ENCODE peak calls at places on chromosomes 2 and 18, in eight cellular contexts. D is esophagus squamous epithelium, F is body of pancreas, O is endothelial cell of umbilical vein, M is heart left ventricle, A is H54, T is K562, Y is tibial nerve. B is an unnamed sample.

GRCh38 chr2:222459983-222460382 is 35.6 kb downstream of the SGPP2 start:
- DNase-seq in D (no peak), F (no peak), O (no peak), M (no peak), A (no peak), T (no peak), Y (no peak), B (no peak)

GRCh38 chr18:56221195-56222065 is 417.0 kb downstream of the TXNL1 start:
- DNase-seq in D (no peak), F (peak; percentile 84), O (no peak), M (no peak), A (no peak), T (no peak), Y (no peak), B (no peak)

GRCh38 chr2:10169581-10169980 is 47.0 kb downstream of the RRM2 start:
- DNase-seq in D (no peak), F (no peak), O (peak; percentile 78), M (no peak), A (peak; percentile 52), T (no peak), Y (no peak), B (no peak)

GRCh38 chr2:1864981-1865421 is 120.7 kb upstream of the PXDN start:
- DNase-seq in D (no peak), F (no peak), O (no peak), M (no peak), A (no peak), T (no peak), Y (no peak), B (no peak)

GRCh38 chr18:48893559-48894265 is 57.1 kb downstream of the SMAD7 start:
- DNase-seq in D (no peak), F (no peak), O (no peak), M (no peak), A (no peak), T (no peak), Y (no peak), B (no peak)

GRCh38 chr2:73214120-73215035 is at the start of gene SMYD5:
- DNase-seq in D (peak; percentile 48), F (peak; percentile 85), O (peak; percentile 81), M (peak; percentile 88), A (peak; percentile 77), T (peak; percentile 93), Y (peak; percentile 72), B (peak; percentile 90)

GRCh38 chr2:216700778-216701177 is 5.4 kb upstream of the IGFBP5 start:
- DNase-seq in D (no peak), F (no peak), O (no peak), M (no peak), A (no peak), T (no peak), Y (no peak), B (no peak)

GRCh38 chr2:212549463-212549862 is 10.9 kb upstream of the ERBB4 start:
- DNase-seq in D (no peak), F (no peak), O (no peak), M (no peak), A (no peak), T (no peak), Y (no peak), B (no peak)

GRCh38 chr2:49616800-49617199 is 462.5 kb upstream of the FSHR start:
- DNase-seq in D (no peak), F (peak; percentile 6), O (no peak), M (no peak), A (peak; percentile 1), T (no peak), Y (no peak), B (peak; percentile 15)

GRCh38 chr2:219252900-219253752 is at the start of gene TUBA4B:
- DNase-seq in D (no peak), F (peak; percentile 52), O (peak; percentile 18), M (peak; percentile 43), A (no peak), T (peak; percentile 50), Y (no peak), B (peak; percentile 78)

GRCh38 chr18:70420151-70420898 is 131.5 kb downstream of the SOCS6 start:
- DNase-seq in D (no peak), F (peak; percentile 31), O (peak; percentile 51), M (no peak), A (no peak), T (no peak), Y (no peak), B (no peak)

GRCh38 chr2:169073972-169074751 is 4.8 kb downstream of the DHRS9 start:
- DNase-seq in D (no peak), F (no peak), O (no peak), M (no peak), A (no peak), T (no peak), Y (no peak), B (no peak)

GRCh38 chr2:107263596-107264090 is 377.7 kb upstream of the ST6GAL2 start:
- DNase-seq in D (no peak), F (no peak), O (no peak), M (no peak), A (no peak), T (no peak), Y (no peak), B (no peak)

GRCh38 chr2:10863837-10864236 is 47.9 kb upstream of the KCNF1 start:
- DNase-seq in D (no peak), F (peak; percentile 43), O (no peak), M (no peak), A (no peak), T (no peak), Y (no peak), B (no peak)

GRCh38 chr2:74583504-74583903 is 29.0 kb downstream of the DOK1 start:
- DNase-seq in D (no peak), F (no peak), O (no peak), M (no peak), A (no peak), T (no peak), Y (no peak), B (no peak)

GRCh38 chr2:132488491-132488890 is 71.9 kb downstream of the GPR39 start:
- DNase-seq in D (no peak), F (no peak), O (no peak), M (no peak), A (no peak), T (no peak), Y (no peak), B (no peak)

GRCh38 chr2:176473851-176474250 is 204.6 kb downstream of the MTX2 start:
- DNase-seq in D (no peak), F (no peak), O (no peak), M (no peak), A (no peak), T (no peak), Y (no peak), B (no peak)

DNA sequence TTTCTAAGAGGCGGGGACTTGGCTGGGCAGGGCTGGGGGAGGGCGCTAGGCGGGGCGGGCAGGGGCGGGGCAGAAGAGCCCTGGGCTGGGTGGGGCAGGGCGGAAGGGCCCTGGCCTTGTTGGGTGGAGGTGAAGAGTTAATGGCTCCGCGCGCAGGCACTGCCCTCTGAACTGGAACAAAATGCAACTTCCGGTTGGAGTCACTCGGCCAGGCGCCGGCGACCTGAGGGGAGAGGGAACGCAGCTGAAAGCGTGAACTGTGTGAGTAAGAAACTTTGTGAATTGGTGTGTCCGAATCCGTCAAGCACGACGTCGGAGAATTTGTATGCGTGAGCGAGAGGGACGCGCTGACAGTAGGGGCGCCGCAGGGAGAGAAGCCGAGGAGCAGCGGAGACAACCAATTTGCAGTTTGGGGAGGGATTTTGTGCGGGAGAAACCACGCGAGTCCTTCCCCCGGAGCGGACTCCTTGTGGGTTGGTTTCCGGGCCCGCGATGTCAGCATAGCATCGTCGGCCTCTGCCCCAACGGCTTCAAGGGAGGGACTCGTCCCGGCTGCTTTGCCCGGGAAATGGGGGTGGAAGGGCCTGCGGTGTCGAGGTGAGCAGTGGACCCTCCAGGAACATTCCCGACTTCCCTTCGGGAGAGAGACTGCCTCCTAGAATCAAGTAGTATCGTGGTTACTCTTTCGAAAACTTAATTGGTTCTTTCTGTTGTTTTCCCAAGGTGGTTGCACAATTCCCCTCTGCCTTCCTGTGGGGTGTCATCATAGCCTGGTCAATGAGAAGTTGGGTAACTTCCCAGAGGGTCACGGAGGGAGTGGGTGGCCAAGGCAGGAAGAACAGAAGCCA is at the start of gene TANK:
- DNase-seq in D (peak; percentile 87), F (peak; percentile 96), O (peak; percentile 84), M (peak; percentile 94), A (peak; percentile 66), T (peak; percentile 99), Y (peak; percentile 85), B (peak; percentile 97)
- TF ChIP-seq POLR2A in D (peak; percentile 96), F (peak; percentile 99), O (peak; percentile 90), M (peak; percentile 88), A (peak; percentile 92), T (peak; percentile 99), Y (peak; percentile 94), B (peak; percentile 96)

GRCh38 chr18:50880108-50880465 is 1.2 kb downstream of the ME2 start:
- DNase-seq in D (no peak), F (no peak), O (no peak), M (no peak), A (no peak), T (no peak), Y (no peak), B (no peak)

GRCh38 chr18:50875966-50876536 is 2.9 kb upstream of the ME2 start:
- DNase-seq in D (no peak), F (no peak), O (no peak), M (no peak), A (no peak), T (no peak), Y (no peak), B (no peak)

GRCh38 chr18:50879302-50880107 is 587 bp downstream of the ME2 start:
- DNase-seq in D (no peak), F (peak; percentile 39), O (peak; percentile 64), M (no peak), A (no peak), T (no peak), Y (no peak), B (peak; percentile 80)

GRCh38 chr18:50877545-50878265 is 1.2 kb upstream of the ME2 start:
- DNase-seq in D (no peak), F (no peak), O (no peak), M (no peak), A (no peak), T (no peak), Y (no peak), B (no peak)

GRCh38 chr18:50878345-50879301 is at the start of gene ME2:
- DNase-seq in D (peak; percentile 54), F (peak; percentile 91), O (peak; percentile 93), M (peak; percentile 95), A (peak; percentile 66), T (peak; percentile 95), Y (peak; percentile 83), B (peak; percentile 95)
- TF ChIP-seq POLR2A in D (peak; percentile 67), F (peak; percentile 88), O (peak; percentile 73), M (peak; percentile 88), A (peak; percentile 75), T (peak; percentile 80), Y (peak; percentile 94), B (peak; percentile 83)

GRCh38 chr2:88055436-88056128 is at the start of gene KRCC1:
- DNase-seq in D (peak; percentile 73), F (peak; percentile 98), O (peak; percentile 88), M (peak; percentile 98), A (peak; percentile 92), T (peak; percentile 94), Y (peak; percentile 88), B (peak; percentile 96)
- TF ChIP-seq POLR2A in D (peak; percentile 50), F (peak; percentile 96), O (peak; percentile 92), M (no peak), A (peak; percentile 93), T (peak; percentile 96), Y (peak; percentile 96), B (peak; percentile 95)

DNA sequence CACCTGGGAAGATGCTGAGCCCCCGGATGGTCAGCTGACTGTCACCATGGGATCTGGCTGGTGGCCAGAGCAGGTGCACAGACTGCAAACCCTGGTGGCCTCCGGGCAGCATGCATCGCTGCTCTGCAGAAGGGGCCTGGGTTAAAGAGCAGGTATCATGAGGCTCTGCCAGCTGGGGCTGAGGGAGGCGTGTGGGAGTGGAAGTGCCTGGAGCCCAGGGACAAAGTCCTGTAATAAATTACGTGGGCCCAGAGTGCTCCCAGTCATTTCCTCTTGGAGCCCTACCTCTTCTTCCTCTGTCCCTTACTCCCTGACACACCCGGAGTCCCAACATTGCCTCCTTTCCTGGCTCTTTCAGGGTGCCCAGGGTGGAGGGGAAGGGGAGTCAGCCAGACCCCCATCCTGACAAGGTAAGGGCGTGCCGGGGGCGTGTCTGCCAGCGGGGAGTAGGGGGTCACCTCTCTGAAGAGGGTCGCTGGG is at the start of gene MYO7B:
- DNase-seq in D (no peak), F (no peak), O (no peak), M (no peak), A (no peak), T (no peak), Y (no peak), B (no peak)
- TF ChIP-seq POLR2A in D (no peak), F (no peak), O (no peak), M (no peak), A (no peak), T (no peak), Y (no peak), B (no peak)

B was measured in erythroblast.